ENCODE peak calls at places on chromosome 20, in eight cellular contexts. F is HFFc6, L is RKO, K is GM12865, R is epithelial cell of esophagus, E is kidney epithelial cell, H is SK-N-MC, Y is renal cortical epithelial cell. N is an unnamed sample.

GRCh38 chr20:57092112-57092899 is 174.1 kb downstream of the BMP7 start:
- DNase-seq in K (peak; percentile 70), Y (no peak), L (peak; percentile 67), R (peak; percentile 54), E (no peak), H (no peak), F (no peak), N (peak; percentile 48)

GRCh38 chr20:7505835-7506221 is 434.4 kb downstream of the HAO1 start:
- DNase-seq in F (no peak), Y (no peak), K (no peak), H (no peak), E (no peak), R (peak; percentile 2), L (no peak), N (no peak)

GRCh38 chr20:45308078-45308778 is at the start of gene MATN4:
- DNase-seq in E (no peak), F (no peak), Y (no peak), L (no peak), R (peak; percentile 47), K (no peak), H (no peak), N (no peak)

GRCh38 chr20:32898721-32899120 is 40.0 kb downstream of the EFCAB8 start:
- DNase-seq in R (no peak), F (peak; percentile 85), Y (peak; percentile 8), H (no peak), L (no peak), E (no peak), K (no peak), N (peak; percentile 13)

GRCh38 chr20:4202441-4202840 is 187.1 kb upstream of the RNF24 start:
- DNase-seq in Y (no peak), L (no peak), F (no peak), H (no peak), E (no peak), K (no peak), R (no peak), N (no peak)

GRCh38 chr20:11035211-11035610 is 361.4 kb upstream of the JAG1 start:
- DNase-seq in F (no peak), E (no peak), H (no peak), L (no peak), R (peak; percentile 8), Y (peak; percentile 18), K (no peak), N (no peak)

GRCh38 chr20:38304845-38305447 is 990 bp downstream of the BPI start:
- DNase-seq in H (no peak), F (peak; percentile 45), K (peak; percentile 25), L (peak; percentile 49), R (peak; percentile 55), Y (no peak), E (no peak), N (peak; percentile 43)

GRCh38 chr20:36579996-36580545 is 6.7 kb downstream of the TGIF2 start:
- DNase-seq in H (no peak), E (peak; percentile 71), K (no peak), F (peak; percentile 59), L (peak; percentile 24), R (no peak), Y (peak; percentile 93), N (peak; percentile 82)

GRCh38 chr20:62049342-62050165 is 16.1 kb downstream of the TAF4 start:
- DNase-seq in F (no peak), R (no peak), H (no peak), Y (no peak), K (no peak), L (no peak), E (no peak), N (no peak)

GRCh38 chr20:57667385-57667784 is 42.4 kb downstream of the PMEPA1 start:
- DNase-seq in H (no peak), E (no peak), Y (no peak), F (no peak), R (no peak), L (no peak), K (no peak), N (no peak)

GRCh38 chr20:10699506-10699905 is 25.7 kb upstream of the JAG1 start:
- DNase-seq in Y (no peak), L (no peak), F (no peak), H (no peak), K (no peak), E (no peak), R (no peak), N (no peak)

GRCh38 chr20:49345538-49345937 is 67.7 kb upstream of the ZNFX1 start:
- DNase-seq in F (peak; percentile 80), R (peak; percentile 48), H (no peak), L (peak; percentile 45), Y (peak; percentile 8), K (no peak), E (no peak), N (peak; percentile 56)

GRCh38 chr20:23143098-23143497 is 57.0 kb upstream of the CD93 start:
- DNase-seq in Y (peak; percentile 67), E (peak; percentile 34), H (no peak), F (peak; percentile 76), L (peak; percentile 95), K (peak; percentile 57), R (peak; percentile 91), N (peak; percentile 80)